ENCODE peak calls at places on chromosomes 13 and 19, in ten cellular contexts. One of them, this sample, is unnamed.

GRCh38 chr13:82758056-82758455 is 1124.2 kb downstream of the SLITRK1 start:
- DNase-seq in GM10248: peak; percentile 6
- DNase-seq in Right ventricle myocardium superior: no peak
- DNase-seq in CD8-positive, alpha-beta T cell: no peak
- DNase-seq in RWPE1: peak; percentile 9
- DNase-seq in NCI-H2081: peak; percentile 48
- DNase-seq in lower lobe of right lung: no peak
- DNase-seq in BJ: no peak
- DNase-seq in PC-9: no peak
- DNase-seq in fibroblast of the conjunctiva: no peak
- DNase-seq in this sample: no peak

GRCh38 chr13:112522578-112522977 is 65.4 kb downstream of the TUBGCP3 start:
- DNase-seq in GM10248: no peak
- DNase-seq in Right ventricle myocardium superior: no peak
- DNase-seq in CD8-positive, alpha-beta T cell: no peak
- DNase-seq in RWPE1: no peak
- DNase-seq in NCI-H2081: no peak
- DNase-seq in lower lobe of right lung: no peak
- DNase-seq in BJ: no peak
- DNase-seq in PC-9: no peak
- DNase-seq in fibroblast of the conjunctiva: no peak
- DNase-seq in this sample: no peak

GRCh38 chr19:7908742-7909461 is 5.2 kb downstream of the MAP2K7 start:
- DNase-seq in GM10248: no peak
- DNase-seq in Right ventricle myocardium superior: no peak
- DNase-seq in CD8-positive, alpha-beta T cell: no peak
- DNase-seq in RWPE1: no peak
- DNase-seq in NCI-H2081: no peak
- DNase-seq in lower lobe of right lung: no peak
- DNase-seq in BJ: no peak
- DNase-seq in PC-9: no peak
- DNase-seq in fibroblast of the conjunctiva: no peak
- DNase-seq in this sample: no peak

GRCh38 chr13:83232626-83233025 is 649.6 kb downstream of the SLITRK1 start:
- DNase-seq in GM10248: no peak
- DNase-seq in Right ventricle myocardium superior: no peak
- DNase-seq in CD8-positive, alpha-beta T cell: no peak
- DNase-seq in RWPE1: no peak
- DNase-seq in NCI-H2081: no peak
- DNase-seq in lower lobe of right lung: no peak
- DNase-seq in BJ: peak; percentile 24
- DNase-seq in PC-9: no peak
- DNase-seq in fibroblast of the conjunctiva: peak; percentile 27
- DNase-seq in this sample: no peak

GRCh38 chr13:26406791-26407190 is 150.7 kb upstream of the WASF3 start:
- DNase-seq in GM10248: no peak
- DNase-seq in Right ventricle myocardium superior: no peak
- DNase-seq in CD8-positive, alpha-beta T cell: no peak
- DNase-seq in RWPE1: no peak
- DNase-seq in NCI-H2081: no peak
- DNase-seq in lower lobe of right lung: no peak
- DNase-seq in BJ: no peak
- DNase-seq in PC-9: no peak
- DNase-seq in fibroblast of the conjunctiva: no peak
- DNase-seq in this sample: peak; percentile 30

GRCh38 chr13:113458218-113459065 is 5.2 kb upstream of the ADPRHL1 start:
- DNase-seq in GM10248: peak; percentile 43
- DNase-seq in Right ventricle myocardium superior: no peak
- DNase-seq in CD8-positive, alpha-beta T cell: no peak
- DNase-seq in RWPE1: no peak
- DNase-seq in NCI-H2081: no peak
- DNase-seq in lower lobe of right lung: no peak
- DNase-seq in BJ: no peak
- DNase-seq in PC-9: no peak
- DNase-seq in fibroblast of the conjunctiva: no peak
- DNase-seq in this sample: no peak

GRCh38 chr19:5547881-5548280 is 19.9 kb downstream of the TINCR start:
- DNase-seq in GM10248: no peak
- DNase-seq in Right ventricle myocardium superior: peak; percentile 26
- DNase-seq in CD8-positive, alpha-beta T cell: no peak
- DNase-seq in RWPE1: peak; percentile 36
- DNase-seq in NCI-H2081: peak; percentile 12
- DNase-seq in lower lobe of right lung: no peak
- DNase-seq in BJ: peak; percentile 8
- DNase-seq in PC-9: peak; percentile 48
- DNase-seq in fibroblast of the conjunctiva: peak; percentile 6
- DNase-seq in this sample: peak; percentile 18

GRCh38 chr13:20489185-20489820 is 36.4 kb downstream of the CRYL1 start:
- DNase-seq in GM10248: peak; percentile 54
- DNase-seq in Right ventricle myocardium superior: no peak
- DNase-seq in CD8-positive, alpha-beta T cell: peak; percentile 39
- DNase-seq in RWPE1: peak; percentile 41
- DNase-seq in NCI-H2081: no peak
- DNase-seq in lower lobe of right lung: no peak
- DNase-seq in BJ: no peak
- DNase-seq in PC-9: peak; percentile 53
- DNase-seq in fibroblast of the conjunctiva: peak; percentile 13
- DNase-seq in this sample: peak; percentile 85

GRCh38 chr19:32397736-32398135 is 7.8 kb upstream of the DPY19L3 start:
- DNase-seq in GM10248: no peak
- DNase-seq in Right ventricle myocardium superior: no peak
- DNase-seq in CD8-positive, alpha-beta T cell: no peak
- DNase-seq in RWPE1: no peak
- DNase-seq in NCI-H2081: no peak
- DNase-seq in lower lobe of right lung: no peak
- DNase-seq in BJ: no peak
- DNase-seq in PC-9: no peak
- DNase-seq in fibroblast of the conjunctiva: peak; percentile 62
- DNase-seq in this sample: no peak

GRCh38 chr13:20359335-20359734 is 127.2 kb upstream of the GJB6 start:
- DNase-seq in GM10248: no peak
- DNase-seq in Right ventricle myocardium superior: no peak
- DNase-seq in CD8-positive, alpha-beta T cell: no peak
- DNase-seq in RWPE1: peak; percentile 95
- DNase-seq in NCI-H2081: no peak
- DNase-seq in lower lobe of right lung: no peak
- DNase-seq in BJ: peak; percentile 41
- DNase-seq in PC-9: peak; percentile 95
- DNase-seq in fibroblast of the conjunctiva: peak; percentile 86
- DNase-seq in this sample: no peak

GRCh38 chr13:95254341-95254740 is 46.9 kb downstream of the ABCC4 start:
- DNase-seq in GM10248: no peak
- DNase-seq in Right ventricle myocardium superior: no peak
- DNase-seq in CD8-positive, alpha-beta T cell: no peak
- DNase-seq in RWPE1: peak; percentile 65
- DNase-seq in NCI-H2081: no peak
- DNase-seq in lower lobe of right lung: no peak
- DNase-seq in BJ: no peak
- DNase-seq in PC-9: peak; percentile 78
- DNase-seq in fibroblast of the conjunctiva: no peak
- DNase-seq in this sample: no peak

GRCh38 chr13:31765441-31765840 is 26.1 kb downstream of the RXFP2 start:
- DNase-seq in GM10248: no peak
- DNase-seq in Right ventricle myocardium superior: no peak
- DNase-seq in CD8-positive, alpha-beta T cell: no peak
- DNase-seq in RWPE1: no peak
- DNase-seq in NCI-H2081: no peak
- DNase-seq in lower lobe of right lung: no peak
- DNase-seq in BJ: peak; percentile 83
- DNase-seq in PC-9: no peak
- DNase-seq in fibroblast of the conjunctiva: no peak
- DNase-seq in this sample: peak; percentile 96

GRCh38 chr13:76622336-76623045 is 263.7 kb downstream of the KCTD12 start:
- DNase-seq in GM10248: no peak
- DNase-seq in Right ventricle myocardium superior: no peak
- DNase-seq in CD8-positive, alpha-beta T cell: no peak
- DNase-seq in RWPE1: no peak
- DNase-seq in NCI-H2081: no peak
- DNase-seq in lower lobe of right lung: no peak
- DNase-seq in BJ: no peak
- DNase-seq in PC-9: no peak
- DNase-seq in fibroblast of the conjunctiva: peak; percentile 30
- DNase-seq in this sample: no peak

GRCh38 chr19:16824658-16825311 is 4.4 kb upstream of the SIN3B start:
- DNase-seq in GM10248: no peak
- DNase-seq in Right ventricle myocardium superior: no peak
- DNase-seq in CD8-positive, alpha-beta T cell: no peak
- DNase-seq in RWPE1: no peak
- DNase-seq in NCI-H2081: no peak
- DNase-seq in lower lobe of right lung: no peak
- DNase-seq in BJ: peak; percentile 31
- DNase-seq in PC-9: peak; percentile 57
- DNase-seq in fibroblast of the conjunctiva: no peak
- DNase-seq in this sample: no peak

GRCh38 chr19:30535011-30535410 is 162.8 kb downstream of the ZNF536 start:
- DNase-seq in GM10248: no peak
- DNase-seq in Right ventricle myocardium superior: no peak
- DNase-seq in CD8-positive, alpha-beta T cell: no peak
- DNase-seq in RWPE1: no peak
- DNase-seq in NCI-H2081: no peak
- DNase-seq in lower lobe of right lung: no peak
- DNase-seq in BJ: peak; percentile 16
- DNase-seq in PC-9: no peak
- DNase-seq in fibroblast of the conjunctiva: no peak
- DNase-seq in this sample: no peak

GRCh38 chr13:22176968-22177545 is 506.2 kb downstream of the FGF9 start:
- DNase-seq in GM10248: no peak
- DNase-seq in Right ventricle myocardium superior: no peak
- DNase-seq in CD8-positive, alpha-beta T cell: no peak
- DNase-seq in RWPE1: no peak
- DNase-seq in NCI-H2081: no peak
- DNase-seq in lower lobe of right lung: no peak
- DNase-seq in BJ: no peak
- DNase-seq in PC-9: no peak
- DNase-seq in fibroblast of the conjunctiva: no peak
- DNase-seq in this sample: no peak

GRCh38 chr13:75704194-75704941 is 68.2 kb downstream of the LMO7 start:
- DNase-seq in GM10248: no peak
- DNase-seq in Right ventricle myocardium superior: no peak
- DNase-seq in CD8-positive, alpha-beta T cell: no peak
- DNase-seq in RWPE1: no peak
- DNase-seq in NCI-H2081: no peak
- DNase-seq in lower lobe of right lung: no peak
- DNase-seq in BJ: no peak
- DNase-seq in PC-9: no peak
- DNase-seq in fibroblast of the conjunctiva: no peak
- DNase-seq in this sample: no peak

GRCh38 chr19:52658595-52658994 is 20.4 kb upstream of the ZNF83 start:
- DNase-seq in GM10248: no peak
- DNase-seq in Right ventricle myocardium superior: no peak
- DNase-seq in CD8-positive, alpha-beta T cell: no peak
- DNase-seq in RWPE1: no peak
- DNase-seq in NCI-H2081: peak; percentile 57
- DNase-seq in lower lobe of right lung: no peak
- DNase-seq in BJ: no peak
- DNase-seq in PC-9: no peak
- DNase-seq in fibroblast of the conjunctiva: no peak
- DNase-seq in this sample: no peak

GRCh38 chr13:94703271-94703670 is 9.1 kb downstream of the SOX21 start:
- DNase-seq in GM10248: no peak
- DNase-seq in Right ventricle myocardium superior: no peak
- DNase-seq in CD8-positive, alpha-beta T cell: no peak
- DNase-seq in RWPE1: no peak
- DNase-seq in NCI-H2081: no peak
- DNase-seq in lower lobe of right lung: no peak
- DNase-seq in BJ: no peak
- DNase-seq in PC-9: no peak
- DNase-seq in fibroblast of the conjunctiva: no peak
- DNase-seq in this sample: no peak

GRCh38 chr13:70027551-70027950 is 80.1 kb upstream of the ATXN8OS start:
- DNase-seq in GM10248: no peak
- DNase-seq in Right ventricle myocardium superior: no peak
- DNase-seq in CD8-positive, alpha-beta T cell: no peak
- DNase-seq in RWPE1: no peak
- DNase-seq in NCI-H2081: no peak
- DNase-seq in lower lobe of right lung: no peak
- DNase-seq in BJ: no peak
- DNase-seq in PC-9: no peak
- DNase-seq in fibroblast of the conjunctiva: no peak
- DNase-seq in this sample: no peak

GRCh38 chr13:49836516-49836915 is 44.0 kb upstream of the KPNA3 start:
- DNase-seq in GM10248: no peak
- DNase-seq in Right ventricle myocardium superior: no peak
- DNase-seq in CD8-positive, alpha-beta T cell: no peak
- DNase-seq in RWPE1: peak; percentile 34
- DNase-seq in NCI-H2081: no peak
- DNase-seq in lower lobe of right lung: no peak
- DNase-seq in BJ: no peak
- DNase-seq in PC-9: no peak
- DNase-seq in fibroblast of the conjunctiva: no peak
- DNase-seq in this sample: no peak

GRCh38 chr13:97276862-97277269 is 54.7 kb downstream of the MBNL2 start:
- DNase-seq in GM10248: no peak
- DNase-seq in Right ventricle myocardium superior: no peak
- DNase-seq in CD8-positive, alpha-beta T cell: no peak
- DNase-seq in RWPE1: no peak
- DNase-seq in NCI-H2081: no peak
- DNase-seq in lower lobe of right lung: no peak
- DNase-seq in BJ: no peak
- DNase-seq in PC-9: no peak
- DNase-seq in fibroblast of the conjunctiva: no peak
- DNase-seq in this sample: no peak

GRCh38 chr13:40922437-40923040 is 96.6 kb downstream of the ELF1 start:
- DNase-seq in GM10248: no peak
- DNase-seq in Right ventricle myocardium superior: no peak
- DNase-seq in CD8-positive, alpha-beta T cell: no peak
- DNase-seq in RWPE1: no peak
- DNase-seq in NCI-H2081: no peak
- DNase-seq in lower lobe of right lung: no peak
- DNase-seq in BJ: no peak
- DNase-seq in PC-9: no peak
- DNase-seq in fibroblast of the conjunctiva: no peak
- DNase-seq in this sample: no peak

GRCh38 chr13:31067416-31068118 is 94.1 kb downstream of the HSPH1 start:
- DNase-seq in GM10248: no peak
- DNase-seq in Right ventricle myocardium superior: no peak
- DNase-seq in CD8-positive, alpha-beta T cell: no peak
- DNase-seq in RWPE1: peak; percentile 77
- DNase-seq in NCI-H2081: no peak
- DNase-seq in lower lobe of right lung: no peak
- DNase-seq in BJ: no peak
- DNase-seq in PC-9: no peak
- DNase-seq in fibroblast of the conjunctiva: peak; percentile 12
- DNase-seq in this sample: no peak

GRCh38 chr13:90070362-90070761 is 1277.1 kb upstream of the MIR17HG start:
- DNase-seq in GM10248: no peak
- DNase-seq in Right ventricle myocardium superior: no peak
- DNase-seq in CD8-positive, alpha-beta T cell: no peak
- DNase-seq in RWPE1: no peak
- DNase-seq in NCI-H2081: no peak
- DNase-seq in lower lobe of right lung: no peak
- DNase-seq in BJ: no peak
- DNase-seq in PC-9: no peak
- DNase-seq in fibroblast of the conjunctiva: no peak
- DNase-seq in this sample: no peak

GRCh38 chr19:1421958-1422305 is 14.5 kb downstream of the DAZAP1 start:
- DNase-seq in GM10248: no peak
- DNase-seq in Right ventricle myocardium superior: no peak
- DNase-seq in CD8-positive, alpha-beta T cell: no peak
- DNase-seq in RWPE1: no peak
- DNase-seq in NCI-H2081: no peak
- DNase-seq in lower lobe of right lung: no peak
- DNase-seq in BJ: no peak
- DNase-seq in PC-9: no peak
- DNase-seq in fibroblast of the conjunctiva: no peak
- DNase-seq in this sample: no peak

GRCh38 chr13:24187185-24187584 is 26.7 kb downstream of the SPATA13 start:
- DNase-seq in GM10248: no peak
- DNase-seq in Right ventricle myocardium superior: no peak
- DNase-seq in CD8-positive, alpha-beta T cell: no peak
- DNase-seq in RWPE1: no peak
- DNase-seq in NCI-H2081: no peak
- DNase-seq in lower lobe of right lung: no peak
- DNase-seq in BJ: no peak
- DNase-seq in PC-9: no peak
- DNase-seq in fibroblast of the conjunctiva: no peak
- DNase-seq in this sample: no peak

GRCh38 chr19:51440846-51441409 is 17.3 kb downstream of the SIGLEC8 start:
- DNase-seq in GM10248: no peak
- DNase-seq in Right ventricle myocardium superior: no peak
- DNase-seq in CD8-positive, alpha-beta T cell: no peak
- DNase-seq in RWPE1: no peak
- DNase-seq in NCI-H2081: no peak
- DNase-seq in lower lobe of right lung: no peak
- DNase-seq in BJ: no peak
- DNase-seq in PC-9: no peak
- DNase-seq in fibroblast of the conjunctiva: no peak
- DNase-seq in this sample: no peak

This sample was measured in NCI-H526 treated with DMSO at 0.1 percent for 48 hours.